ENCODE peak calls at places on chromosomes 5 and 9, in four cellular contexts. E is neural progenitor cell, C is IMR-90, U is SK-N-MC. B is an unnamed sample.

GRCh38 chr9:130912932-130913598 is 16.5 kb upstream of the QRFP start:
- DNase-seq in U (no peak), C (peak; percentile 78), E (peak; percentile 70), B (peak; percentile 79)

GRCh38 chr9:6226696-6227095 is 11.1 kb downstream of the IL33 start:
- DNase-seq in U (no peak), E (no peak), C (peak; percentile 44), B (peak; percentile 86)

GRCh38 chr5:143063175-143063970 is 293.2 kb downstream of the ARHGAP26 start:
- DNase-seq in E (no peak), C (peak; percentile 51), U (no peak), B (peak; percentile 35)

GRCh38 chr5:17763301-17763700 is 129.0 kb downstream of the TAF11L14 start:
- DNase-seq in U (no peak), E (no peak), C (peak; percentile 24), B (peak; percentile 75)

GRCh38 chr5:43001748-43002147 is 38.4 kb downstream of the ANXA2R start:
- DNase-seq in E (no peak), U (no peak), C (no peak), B (no peak)

GRCh38 chr5:133754575-133755169 is 142.3 kb upstream of the FSTL4 start:
- DNase-seq in E (peak; percentile 63), C (peak; percentile 7), U (no peak), B (peak; percentile 20)

GRCh38 chr9:129626079-129626943 is at the start of gene NTMT1:
- DNase-seq in E (peak; percentile 92), U (no peak), C (peak; percentile 81), B (peak; percentile 84)

GRCh38 chr5:177995691-177996595 is at the start of gene PROP1:
- DNase-seq in U (no peak), C (no peak), E (no peak), B (no peak)

GRCh38 chr5:151523335-151523734 is 67.8 kb downstream of the FAT2 start:
- DNase-seq in U (no peak), C (peak; percentile 55), E (peak; percentile 62), B (peak; percentile 12)

GRCh38 chr9:127644943-127645342 is 32.9 kb downstream of the STXBP1 start:
- DNase-seq in U (no peak), E (peak; percentile 79), C (no peak), B (peak; percentile 38)
- H3K9ac ChIP-seq in U (no peak overlapping the region), E (no peak overlapping the region), C (no peak overlapping the region), B (no peak overlapping the region)

DNA sequence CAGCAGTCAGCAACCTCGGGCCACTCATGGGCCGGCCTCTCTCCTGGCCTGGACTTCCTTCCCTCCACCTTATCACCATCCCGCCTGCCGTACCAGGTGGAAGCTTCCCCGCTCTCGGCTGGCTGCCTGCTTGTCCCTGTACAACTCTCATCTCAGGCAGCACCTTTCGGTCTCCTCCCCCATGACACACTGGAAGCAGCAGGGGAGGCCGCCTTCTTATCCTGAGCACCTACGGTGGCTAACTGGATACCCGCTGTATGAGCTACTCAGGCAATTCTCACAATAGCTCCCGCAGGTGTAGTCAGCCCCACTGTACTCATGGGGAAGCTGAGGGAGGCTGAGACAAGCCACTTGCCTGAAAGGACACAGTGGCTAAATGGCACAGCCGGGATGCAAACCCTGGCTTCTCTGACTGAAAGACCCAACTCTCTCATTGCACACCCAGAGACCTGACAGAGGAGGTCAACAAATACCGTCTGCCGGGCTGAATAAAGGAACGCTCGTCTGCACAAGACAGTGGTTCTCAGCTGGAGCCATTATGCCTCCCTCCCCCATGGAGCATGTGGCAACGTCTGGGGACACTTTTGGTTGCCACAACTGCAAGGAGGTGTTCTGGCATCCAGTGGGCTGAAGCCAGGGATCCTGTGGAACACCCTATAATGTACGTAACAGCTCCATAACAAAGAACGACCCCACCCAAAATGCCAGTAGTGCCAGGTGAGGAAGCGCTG is 9.6 kb downstream of the STK10 start:
- DNase-seq in E (peak; percentile 28), C (no peak), U (no peak), B (no peak)
- H3K27ac ChIP-seq in E (no peak overlapping the region), C (no peak overlapping the region), U (no peak overlapping the region), B (no peak overlapping the region)

GRCh38 chr9:99660191-99660636 is 161.5 kb upstream of the NR4A3 start:
- DNase-seq in U (no peak), C (no peak), E (no peak), B (no peak)
- H3K9ac ChIP-seq in U (no peak overlapping the region), C (no peak overlapping the region), E (no peak overlapping the region), B (no peak overlapping the region)

GRCh38 chr9:70561111-70561510 is 146.7 kb upstream of the KLF9 start:
- DNase-seq in U (no peak), E (no peak), C (no peak), B (no peak)
- H3K27ac ChIP-seq in U (no peak overlapping the region), E (no peak overlapping the region), C (peak overlapping the region; percentile 72), B (no peak overlapping the region)